ENCODE peak calls at places on chromosomes 12 and 14, in ten cellular contexts. X is CD8-positive, alpha-beta memory T cell; U is ascending aorta; A is A549; Z is esophagus squamous epithelium; L is choroid plexus epithelial cell; T is small intestine; P is adipocyte; V is neuronal stem cell; W is fibroblast of villous mesenchyme. I is an unnamed sample.

GRCh38 chr12:93197067-93197593 is 180.6 kb upstream of the NUDT4 start:
- DNase-seq in V (no peak), L (peak), P (peak), T (no peak), Z (no peak), A (peak), U (no peak), X (no peak), W (peak), I (no peak)

GRCh38 chr12:57099062-57099714 is 10.3 kb downstream of the NAB2 start:
- DNase-seq in W (no peak), U (no peak), Z (no peak), A (no peak), V (no peak), T (no peak), P (no peak), L (no peak), X (no peak), I (no peak)

GRCh38 chr12:119014368-119014767 is 33.0 kb downstream of the SRRM4 start:
- DNase-seq in W (no peak), L (no peak), X (no peak), A (no peak), P (no peak), T (no peak), V (no peak), U (no peak), Z (no peak), I (no peak)

GRCh38 chr14:76666746-76667145 is 94.5 kb upstream of the VASH1 start:
- DNase-seq in X (no peak), T (no peak), W (no peak), U (no peak), A (no peak), P (no peak), L (no peak), Z (no peak), V (peak), I (no peak)

GRCh38 chr12:46486588-46486987 is 114.0 kb upstream of the SLC38A2 start:
- DNase-seq in A (no peak), Z (no peak), P (no peak), V (no peak), T (no peak), U (no peak), X (no peak), W (no peak), L (no peak), I (no peak)

GRCh38 chr12:113065126-113066007 is 8.8 kb downstream of the DTX1 start:
- DNase-seq in U (no peak), P (peak), L (no peak), A (no peak), V (peak), W (no peak), T (no peak), X (no peak), Z (no peak), I (no peak)

GRCh38 chr12:120367252-120367923 is 1.6 kb downstream of the MSI1 start:
- DNase-seq in L (peak), V (peak), W (no peak), T (peak), U (no peak), P (peak), A (peak), X (no peak), Z (no peak), I (no peak)

GRCh38 chr14:32259368-32260013 is 56.4 kb upstream of the RNU6-8 start:
- DNase-seq in Z (no peak), P (peak), T (peak), W (peak), X (no peak), A (peak), V (no peak), L (peak), U (no peak), I (no peak)

GRCh38 chr12:31325524-31325875 is 450 bp downstream of the SINHCAF start:
- DNase-seq in T (no peak), Z (no peak), X (no peak), U (no peak), P (peak), V (no peak), A (peak), W (no peak), L (no peak), I (no peak)

GRCh38 chr12:10179871-10180270 is 1.0 kb downstream of the TMEM52B start:
- DNase-seq in A (no peak), U (no peak), Z (no peak), X (no peak), V (no peak), W (no peak), L (no peak), T (no peak), P (no peak), I (no peak)

GRCh38 chr14:71365305-71365865 is 458.1 kb downstream of the PCNX1 start:
- DNase-seq in U (no peak), T (no peak), Z (no peak), P (peak), V (no peak), L (peak), A (no peak), W (peak), X (no peak), I (no peak)

GRCh38 chr14:60965402-60965801 is 15.5 kb downstream of the TRMT5 start:
- DNase-seq in W (peak), L (peak), T (no peak), A (peak), P (peak), V (no peak), X (no peak), Z (no peak), U (no peak), I (no peak)

GRCh38 chr14:71320734-71321555 is 413.7 kb downstream of the PCNX1 start:
- DNase-seq in A (peak), W (peak), V (peak), U (peak), X (peak), P (peak), Z (no peak), T (peak), L (peak), I (no peak)

GRCh38 chr14:22391908-22392307 is 197.1 kb downstream of the DAD1 start:
- DNase-seq in W (peak), T (peak), P (peak), U (no peak), Z (no peak), L (peak), X (no peak), V (peak), A (peak), I (peak)

GRCh38 chr14:104731249-104731924 is 7.4 kb downstream of the ADSS1 start:
- DNase-seq in A (peak), T (no peak), Z (no peak), U (no peak), P (no peak), W (no peak), L (no peak), V (no peak), X (no peak), I (no peak)

GRCh38 chr12:49917788-49918173 is 14.1 kb upstream of the FAIM2 start:
- DNase-seq in U (no peak), W (no peak), P (no peak), V (no peak), L (no peak), Z (no peak), T (no peak), A (no peak), X (no peak), I (no peak)

GRCh38 chr12:4956054-4956453 is 46.3 kb downstream of the KCNA1 start:
- DNase-seq in A (no peak), W (no peak), P (peak), U (no peak), T (no peak), V (no peak), L (peak), Z (no peak), X (no peak), I (no peak)

GRCh38 chr14:34231626-34232025 is 230.4 kb downstream of the SPTSSA start:
- DNase-seq in X (no peak), T (no peak), U (no peak), W (no peak), L (no peak), P (no peak), V (no peak), Z (no peak), A (no peak), I (no peak)

GRCh38 chr12:71415336-71416231 is 24.0 kb upstream of the LGR5 start:
- DNase-seq in U (no peak), X (no peak), Z (no peak), V (peak), L (peak), P (peak), W (peak), A (peak), T (peak), I (no peak)

GRCh38 chr14:102314242-102315011 is 5.1 kb upstream of the ZNF839 start:
- DNase-seq in X (peak), L (peak), A (peak), T (peak), P (peak), Z (no peak), W (peak), U (peak), V (peak), I (peak)

GRCh38 chr14:44912041-44912869 is 49.5 kb downstream of the KLHL28 start:
- DNase-seq in U (no peak), L (no peak), W (no peak), Z (no peak), P (no peak), X (no peak), V (no peak), A (no peak), T (no peak), I (no peak)

GRCh38 chr14:20327005-20327869 is 5.8 kb downstream of the CCNB1IP1 start:
- DNase-seq in T (peak), V (peak), U (no peak), L (peak), W (peak), P (peak), X (no peak), Z (no peak), A (peak), I (no peak)

GRCh38 chr14:52879958-52880357 is 70.9 kb downstream of the FERMT2 start:
- DNase-seq in W (peak), P (no peak), V (no peak), X (no peak), L (peak), Z (no peak), U (no peak), A (no peak), T (no peak), I (no peak)

GRCh38 chr12:91053951-91054715 is 3.7 kb downstream of the KERA start:
- DNase-seq in W (peak), L (peak), P (peak), U (no peak), V (no peak), Z (no peak), T (no peak), X (no peak), A (peak), I (no peak)

GRCh38 chr14:86050072-86050683 is 520.2 kb downstream of the FLRT2 start:
- DNase-seq in Z (no peak), V (no peak), W (no peak), U (no peak), A (no peak), X (no peak), L (peak), P (no peak), T (no peak), I (no peak)

GRCh38 chr12:27814411-27814810 is 34.4 kb upstream of the MANSC4 start:
- DNase-seq in V (no peak), U (no peak), W (peak), Z (no peak), A (no peak), L (no peak), P (no peak), T (no peak), X (no peak), I (no peak)

GRCh38 chr14:94021001-94021400 is 5.1 kb upstream of the OTUB2 start:
- DNase-seq in V (no peak), X (no peak), U (no peak), W (no peak), L (peak), T (no peak), Z (no peak), P (no peak), A (peak), I (no peak)

GRCh38 chr14:22973217-22974032 is 8.9 kb downstream of the AJUBA start:
- DNase-seq in V (peak), A (peak), X (peak), Z (no peak), W (peak), L (peak), T (peak), P (peak), U (no peak), I (no peak)

GRCh38 chr12:94603434-94604068 is 46.8 kb downstream of the TMCC3 start:
- DNase-seq in T (peak), Z (no peak), L (no peak), P (peak), W (no peak), X (peak), V (no peak), U (no peak), A (peak), I (no peak)

GRCh38 chr14:103516426-103517171 is 6.0 kb downstream of the CKB start:
- DNase-seq in L (no peak), P (no peak), Z (no peak), V (no peak), U (no peak), X (peak), A (no peak), T (no peak), W (no peak), I (no peak)

GRCh38 chr12:64633940-64634337 is 23.6 kb downstream of the RASSF3 start:
- DNase-seq in U (peak), V (no peak), L (peak), Z (no peak), W (peak), P (peak), T (peak), X (peak), A (peak), I (no peak)

GRCh38 chr14:37036669-37037341 is 135.6 kb downstream of the SLC25A21 start:
- DNase-seq in Z (no peak), W (no peak), L (peak), X (no peak), T (no peak), P (peak), U (no peak), A (no peak), V (no peak), I (no peak)

DNA sequence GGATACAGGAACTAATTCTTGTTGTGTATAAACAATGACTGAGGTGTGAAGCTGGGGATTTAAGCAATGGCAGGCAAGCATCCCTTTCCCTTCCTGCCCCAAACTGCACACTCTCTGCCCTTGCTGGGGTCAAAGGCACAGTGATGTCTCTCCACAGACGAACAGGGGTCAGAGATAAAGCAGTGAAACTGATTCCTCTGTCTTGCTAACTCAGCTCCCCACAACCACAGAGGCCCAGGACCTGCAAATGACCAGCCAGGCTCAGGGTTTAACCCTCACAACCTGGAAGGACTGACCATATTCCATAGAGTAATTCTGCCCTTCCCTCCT is 67.2 kb downstream of the CCDC88C start:
- DNase-seq in T (no peak), X (no peak), U (no peak), V (no peak), W (no peak), Z (no peak), L (no peak), A (no peak), P (no peak), I (no peak)
- H3K4me3 ChIP-seq in T (peak), X (peak), U (no peak), V (no peak), W (no peak), Z (no peak), L (no peak), A (no peak), P (no peak), I (no peak)

GRCh38 chr12:122111070-122111750 is 32.7 kb downstream of the MLXIP start:
- DNase-seq in L (no peak), T (peak), Z (no peak), A (no peak), V (no peak), U (no peak), W (no peak), X (no peak), P (no peak), I (no peak)
- H3K4me3 ChIP-seq in L (no peak), T (no peak), Z (no peak), A (no peak), V (no peak), U (no peak), W (no peak), X (no peak), P (no peak), I (no peak)

DNA sequence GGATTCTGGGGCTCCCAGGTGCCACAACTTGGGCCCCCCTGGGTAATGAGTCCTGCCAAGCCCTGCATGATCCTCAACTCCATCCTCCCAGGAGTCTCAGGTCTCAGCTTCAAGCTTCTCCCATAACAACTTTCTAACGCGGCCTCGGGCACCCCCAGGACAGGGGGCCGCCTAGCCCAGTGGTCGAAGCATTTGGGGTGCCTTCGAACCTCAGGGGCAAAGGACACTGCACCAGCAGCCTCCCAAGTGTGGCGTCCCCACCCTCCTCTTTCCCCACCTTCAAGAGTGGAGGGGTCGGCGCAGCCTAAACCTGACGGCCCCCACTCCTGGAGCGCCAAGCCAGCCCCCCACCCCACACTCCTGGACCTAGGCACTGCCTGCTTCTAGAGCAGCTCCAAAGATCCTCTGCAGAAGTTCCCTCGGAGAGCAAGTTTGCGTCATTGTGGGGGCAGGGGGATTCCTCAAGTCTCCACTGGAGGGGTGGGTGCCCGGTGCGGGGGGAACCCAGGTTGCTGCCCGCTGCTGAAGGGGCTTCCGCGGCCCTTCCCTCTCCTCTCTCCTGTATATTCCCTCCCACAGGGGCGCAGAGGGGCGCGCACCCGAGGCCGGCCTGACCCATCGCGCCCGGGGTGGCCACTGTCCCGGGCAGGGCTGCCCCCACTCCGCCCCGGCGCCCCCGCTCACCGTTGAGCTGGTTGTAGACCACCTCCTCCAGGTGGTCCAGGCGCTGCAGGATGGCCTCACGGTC is 933 bp downstream of the GALNT9 start:
- DNase-seq in A (no peak), Z (no peak), U (no peak), P (no peak), X (no peak), V (no peak), L (no peak), T (no peak), W (no peak), I (no peak)
- H3K4me3 ChIP-seq in A (peak), Z (no peak), U (no peak), P (peak), X (no peak), V (no peak), L (peak), T (no peak), W (no peak), I (no peak)

DNA sequence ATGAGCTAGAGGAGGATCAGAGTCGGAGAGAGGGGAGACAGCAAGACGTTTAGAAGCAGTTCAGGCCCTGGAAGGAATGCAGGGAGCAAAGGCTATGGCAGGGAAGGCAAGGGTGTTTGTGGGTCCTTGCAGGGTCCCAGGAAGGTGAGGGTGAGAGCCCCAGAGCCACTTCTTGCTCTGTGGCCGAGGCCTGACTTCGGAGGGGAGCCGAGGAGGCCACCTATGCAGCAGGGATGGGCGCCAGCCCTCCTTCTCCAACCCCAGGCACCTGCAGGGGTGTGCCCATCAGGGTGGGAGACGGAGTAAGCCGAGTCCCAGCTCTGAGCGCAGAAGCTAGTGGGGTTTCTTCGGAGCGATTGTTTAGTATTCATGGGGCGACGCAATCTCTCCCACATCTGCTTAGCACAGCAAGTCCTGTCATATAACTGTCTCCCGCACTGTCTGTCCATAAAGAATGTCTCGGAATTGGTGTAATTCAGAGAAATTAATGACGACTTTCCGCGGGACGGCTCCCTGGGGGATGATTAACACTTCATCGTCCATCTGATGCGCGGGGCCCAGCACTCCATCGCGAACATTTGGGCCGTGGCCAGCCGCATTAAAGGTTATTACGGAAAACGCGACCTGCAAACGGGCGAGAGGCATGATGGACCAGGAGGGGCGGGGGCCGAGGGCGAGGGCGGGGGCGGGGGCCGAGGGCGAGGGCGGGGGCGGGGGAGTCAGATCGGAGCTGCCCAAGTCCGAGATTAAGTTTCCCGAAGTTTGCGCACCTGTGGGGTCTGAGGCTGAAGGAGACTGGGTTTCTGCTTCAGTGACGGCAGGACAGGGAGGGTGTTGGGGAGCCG is 12.3 kb upstream of the CALCOCO1 start:
- DNase-seq in W (peak), A (no peak), P (peak), X (peak), U (no peak), Z (no peak), V (no peak), L (peak), T (no peak), I (no peak)
- H3K4me3 ChIP-seq in W (no peak), A (no peak), P (peak), X (peak), U (peak), Z (no peak), V (peak), L (no peak), T (no peak), I (peak)

DNA sequence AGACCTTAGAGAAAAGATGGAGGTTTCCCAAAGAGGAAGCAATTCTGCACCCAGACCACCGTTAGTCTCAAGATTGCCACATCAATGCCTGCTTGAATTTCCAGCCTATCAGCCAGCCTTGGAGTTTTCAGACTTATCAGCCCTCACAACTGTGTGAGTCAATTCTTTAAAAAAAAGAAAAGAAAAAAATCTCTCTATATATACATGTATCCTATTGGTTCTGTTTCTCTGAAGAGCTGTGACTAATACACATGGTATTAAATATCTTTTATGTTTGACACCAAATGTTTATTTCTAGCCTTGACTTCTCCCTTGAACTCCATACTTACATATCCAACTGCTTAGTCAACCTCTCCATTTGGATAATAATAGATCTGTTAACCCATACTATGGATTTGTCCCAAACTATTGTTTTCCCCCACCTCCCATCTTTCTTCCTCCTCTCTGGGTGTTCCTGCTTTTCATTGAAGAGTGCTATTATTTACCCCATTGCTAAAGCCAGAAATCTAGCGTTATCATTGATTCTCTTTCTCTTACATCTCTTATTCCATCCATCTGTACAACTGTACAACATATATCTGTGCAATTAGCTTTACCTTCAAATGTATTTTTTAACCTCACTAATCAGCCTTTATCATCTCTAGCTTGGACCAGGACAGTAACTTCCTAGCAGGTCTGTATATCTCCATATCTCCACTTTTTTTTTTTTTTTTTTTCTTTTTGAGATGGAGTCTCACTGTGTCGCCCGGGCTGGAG is 22.7 kb upstream of the EID3 start:
- DNase-seq in A (peak), X (no peak), U (no peak), P (peak), V (no peak), L (peak), W (peak), T (no peak), Z (no peak), I (no peak)
- H3K4me3 ChIP-seq in A (peak), X (no peak), U (no peak), P (peak), V (no peak), L (no peak), W (peak), T (no peak), Z (no peak), I (no peak)

GRCh38 chr12:104596128-104596799 is 139.5 kb downstream of the CHST11 start:
- DNase-seq in P (peak), V (no peak), W (peak), T (no peak), L (peak), U (no peak), A (peak), Z (no peak), X (no peak), I (peak)
- H3K4me3 ChIP-seq in P (peak), V (no peak), W (no peak), T (no peak), L (no peak), U (no peak), A (no peak), Z (no peak), X (no peak), I (no peak)

I was measured in right atrium auricular region.